ENCODE peak calls at places on chromosome 1, in eight cellular contexts. One of them, this sample, is unnamed.

GRCh38 chr1:161079436-161080110 is 9.8 kb downstream of the NECTIN4 start:
- DNase-seq in Peyer's patch: no peak
- DNase-seq in transverse colon: no peak
- DNase-seq in GM12892: no peak
- DNase-seq in NB4: no peak
- DNase-seq in adrenal gland: no peak
- DNase-seq in IMR-90: no peak
- DNase-seq in HCT116: no peak
- DNase-seq in this sample: no peak

GRCh38 chr1:165763442-165763841 is 5.2 kb downstream of the TMCO1 start:
- DNase-seq in adrenal gland: no peak
- DNase-seq in IMR-90: no peak
- DNase-seq in HCT116: no peak
- DNase-seq in NB4: no peak
- DNase-seq in GM12892: no peak
- DNase-seq in Peyer's patch: no peak
- DNase-seq in transverse colon: no peak
- DNase-seq in this sample: no peak

GRCh38 chr1:55503663-55504305 is 288.6 kb upstream of the USP24 start:
- DNase-seq in GM12892: no peak
- DNase-seq in HCT116: no peak
- DNase-seq in IMR-90: peak; percentile 83
- DNase-seq in transverse colon: no peak
- DNase-seq in adrenal gland: no peak
- DNase-seq in Peyer's patch: no peak
- DNase-seq in NB4: no peak
- DNase-seq in this sample: no peak

GRCh38 chr1:182340233-182341058 is 51.1 kb downstream of the GLUL start:
- DNase-seq in transverse colon: no peak
- DNase-seq in GM12892: no peak
- DNase-seq in HCT116: no peak
- DNase-seq in IMR-90: no peak
- DNase-seq in adrenal gland: peak; percentile 4
- DNase-seq in Peyer's patch: no peak
- DNase-seq in NB4: peak; percentile 7
- DNase-seq in this sample: no peak

GRCh38 chr1:198936371-198937083 is 297.7 kb downstream of the PTPRC start:
- DNase-seq in GM12892: no peak
- DNase-seq in adrenal gland: peak; percentile 37
- DNase-seq in IMR-90: peak; percentile 36
- DNase-seq in NB4: peak; percentile 49
- DNase-seq in transverse colon: no peak
- DNase-seq in Peyer's patch: no peak
- DNase-seq in HCT116: no peak
- DNase-seq in this sample: no peak

GRCh38 chr1:35564037-35564883 is 6.7 kb downstream of the NCDN start:
- DNase-seq in IMR-90: peak; percentile 78
- DNase-seq in GM12892: peak; percentile 75
- DNase-seq in Peyer's patch: peak; percentile 93
- DNase-seq in transverse colon: peak; percentile 80
- DNase-seq in NB4: peak; percentile 84
- DNase-seq in HCT116: peak; percentile 58
- DNase-seq in adrenal gland: peak; percentile 91
- DNase-seq in this sample: peak; percentile 71

GRCh38 chr1:37620707-37621106 is 14.0 kb downstream of the RSPO1 start:
- DNase-seq in GM12892: no peak
- DNase-seq in HCT116: no peak
- DNase-seq in NB4: no peak
- DNase-seq in transverse colon: no peak
- DNase-seq in Peyer's patch: no peak
- DNase-seq in adrenal gland: no peak
- DNase-seq in IMR-90: no peak
- DNase-seq in this sample: no peak

GRCh38 chr1:113415256-113416189 is 25.2 kb downstream of the MAGI3 start:
- DNase-seq in HCT116: no peak
- DNase-seq in GM12892: no peak
- DNase-seq in IMR-90: no peak
- DNase-seq in adrenal gland: no peak
- DNase-seq in NB4: peak; percentile 7
- DNase-seq in Peyer's patch: no peak
- DNase-seq in transverse colon: no peak
- DNase-seq in this sample: no peak

GRCh38 chr1:40309374-40310128 is 7.5 kb downstream of the COL9A2 start:
- DNase-seq in adrenal gland: no peak
- DNase-seq in Peyer's patch: no peak
- DNase-seq in IMR-90: no peak
- DNase-seq in GM12892: no peak
- DNase-seq in transverse colon: no peak
- DNase-seq in NB4: no peak
- DNase-seq in HCT116: no peak
- DNase-seq in this sample: no peak

GRCh38 chr1:171152533-171152932 is 32.6 kb upstream of the FMO2 start:
- DNase-seq in transverse colon: no peak
- DNase-seq in IMR-90: no peak
- DNase-seq in NB4: no peak
- DNase-seq in adrenal gland: no peak
- DNase-seq in GM12892: no peak
- DNase-seq in Peyer's patch: no peak
- DNase-seq in HCT116: no peak
- DNase-seq in this sample: no peak

GRCh38 chr1:59061876-59062275 is 235.0 kb upstream of the FGGY start:
- DNase-seq in IMR-90: peak; percentile 90
- DNase-seq in adrenal gland: peak; percentile 53
- DNase-seq in HCT116: peak; percentile 32
- DNase-seq in transverse colon: peak; percentile 38
- DNase-seq in GM12892: no peak
- DNase-seq in NB4: peak; percentile 33
- DNase-seq in Peyer's patch: peak; percentile 68
- DNase-seq in this sample: peak; percentile 59
- TF ChIP-seq POLR2A in IMR-90: no peak
- TF ChIP-seq POLR2A in adrenal gland: peak; percentile 60
- TF ChIP-seq POLR2A in HCT116: no peak
- TF ChIP-seq POLR2A in transverse colon: peak; percentile 41
- TF ChIP-seq POLR2A in GM12892: no peak
- TF ChIP-seq POLR2A in NB4: no peak
- TF ChIP-seq POLR2A in Peyer's patch: no peak
- TF ChIP-seq POLR2A in this sample: no peak

DNA sequence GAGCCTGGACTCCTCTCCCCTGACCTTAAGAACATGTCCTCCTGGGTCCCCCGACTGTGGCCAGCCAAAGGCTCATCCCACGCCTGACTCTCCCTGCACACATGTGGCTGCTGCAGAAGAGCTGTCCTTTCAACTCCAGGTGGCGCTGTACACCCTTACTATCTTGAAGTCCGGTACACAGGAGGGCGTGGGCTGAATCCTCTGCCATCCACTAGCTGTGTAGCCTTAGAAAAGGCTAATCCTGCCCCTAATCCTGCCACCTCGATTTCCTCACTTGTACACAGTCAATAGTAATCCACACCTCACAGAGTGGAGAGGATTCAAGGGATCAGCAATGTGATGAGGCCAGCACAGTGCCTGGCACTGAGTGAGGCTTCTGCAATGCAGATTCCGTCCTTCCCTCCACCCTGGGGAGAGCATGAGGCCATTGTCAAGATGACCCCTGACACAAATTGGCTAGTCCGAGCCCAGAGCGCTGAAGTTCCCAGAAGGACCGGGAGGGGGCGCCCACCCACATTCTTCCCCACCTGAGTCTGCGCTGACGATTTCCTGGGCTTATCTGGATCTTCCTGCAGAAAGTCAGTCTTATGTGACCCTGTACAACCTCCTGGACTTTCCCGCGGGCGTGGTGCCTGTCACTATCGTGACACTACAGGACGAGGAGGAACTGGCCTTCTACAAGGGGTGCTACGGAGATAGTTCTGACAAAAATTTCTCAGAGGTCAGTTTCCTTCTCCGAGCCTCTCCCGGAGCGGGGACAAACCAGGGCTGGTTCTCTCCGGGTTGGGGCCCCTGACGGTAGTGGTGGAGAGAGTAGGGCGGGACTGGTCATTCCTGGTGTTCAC is 47.1 kb upstream of the DMBX1 start:
- DNase-seq in GM12892: peak; percentile 60
- DNase-seq in IMR-90: peak; percentile 69
- DNase-seq in Peyer's patch: peak; percentile 87
- DNase-seq in NB4: peak; percentile 86
- DNase-seq in HCT116: peak; percentile 96
- DNase-seq in adrenal gland: peak; percentile 86
- DNase-seq in transverse colon: peak; percentile 85
- DNase-seq in this sample: peak; percentile 26
- TF ChIP-seq POLR2A in GM12892: no peak
- TF ChIP-seq POLR2A in IMR-90: no peak
- TF ChIP-seq POLR2A in Peyer's patch: no peak
- TF ChIP-seq POLR2A in NB4: no peak
- TF ChIP-seq POLR2A in HCT116: peak; percentile 61
- TF ChIP-seq POLR2A in adrenal gland: no peak
- TF ChIP-seq POLR2A in transverse colon: no peak
- TF ChIP-seq POLR2A in this sample: no peak

GRCh38 chr1:25896266-25896665 is 10.0 kb downstream of the STMN1 start:
- DNase-seq in NB4: no peak
- DNase-seq in IMR-90: peak; percentile 74
- DNase-seq in adrenal gland: no peak
- DNase-seq in transverse colon: no peak
- DNase-seq in Peyer's patch: no peak
- DNase-seq in GM12892: no peak
- DNase-seq in HCT116: no peak
- DNase-seq in this sample: no peak

GRCh38 chr1:25898223-25899015 is 7.8 kb downstream of the STMN1 start:
- DNase-seq in HCT116: no peak
- DNase-seq in GM12892: no peak
- DNase-seq in IMR-90: no peak
- DNase-seq in adrenal gland: no peak
- DNase-seq in NB4: no peak
- DNase-seq in Peyer's patch: no peak
- DNase-seq in transverse colon: no peak
- DNase-seq in this sample: no peak

GRCh38 chr1:25895365-25895990 is 10.7 kb downstream of the STMN1 start:
- DNase-seq in IMR-90: peak; percentile 92
- DNase-seq in transverse colon: peak; percentile 92
- DNase-seq in GM12892: peak; percentile 97
- DNase-seq in NB4: peak; percentile 90
- DNase-seq in HCT116: peak; percentile 73
- DNase-seq in Peyer's patch: peak; percentile 95
- DNase-seq in adrenal gland: peak; percentile 91
- DNase-seq in this sample: peak; percentile 77

GRCh38 chr1:25899792-25900191 is 6.4 kb downstream of the STMN1 start:
- DNase-seq in Peyer's patch: no peak
- DNase-seq in adrenal gland: no peak
- DNase-seq in HCT116: no peak
- DNase-seq in transverse colon: no peak
- DNase-seq in IMR-90: no peak
- DNase-seq in NB4: no peak
- DNase-seq in GM12892: no peak
- DNase-seq in this sample: no peak

GRCh38 chr1:25897754-25898153 is 8.5 kb downstream of the STMN1 start:
- DNase-seq in GM12892: no peak
- DNase-seq in HCT116: no peak
- DNase-seq in adrenal gland: no peak
- DNase-seq in transverse colon: no peak
- DNase-seq in Peyer's patch: no peak
- DNase-seq in NB4: no peak
- DNase-seq in IMR-90: no peak
- DNase-seq in this sample: no peak
- TF ChIP-seq POLR2A in GM12892: no peak
- TF ChIP-seq POLR2A in HCT116: no peak
- TF ChIP-seq POLR2A in adrenal gland: no peak
- TF ChIP-seq POLR2A in transverse colon: no peak
- TF ChIP-seq POLR2A in Peyer's patch: no peak
- TF ChIP-seq POLR2A in NB4: no peak
- TF ChIP-seq POLR2A in IMR-90: no peak
- TF ChIP-seq POLR2A in this sample: no peak

GRCh38 chr1:108561145-108561458 is 1.2 kb downstream of the EEIG2 start:
- DNase-seq in adrenal gland: no peak
- DNase-seq in HCT116: no peak
- DNase-seq in transverse colon: no peak
- DNase-seq in Peyer's patch: no peak
- DNase-seq in GM12892: peak; percentile 30
- DNase-seq in IMR-90: no peak
- DNase-seq in NB4: no peak
- DNase-seq in this sample: no peak

GRCh38 chr1:108560143-108560429 is 186 bp downstream of the EEIG2 start:
- DNase-seq in GM12892: no peak
- DNase-seq in NB4: no peak
- DNase-seq in IMR-90: no peak
- DNase-seq in transverse colon: no peak
- DNase-seq in Peyer's patch: no peak
- DNase-seq in adrenal gland: no peak
- DNase-seq in HCT116: no peak
- DNase-seq in this sample: no peak

GRCh38 chr1:108559215-108560142 is at the start of gene EEIG2:
- DNase-seq in adrenal gland: peak; percentile 85
- DNase-seq in IMR-90: peak; percentile 82
- DNase-seq in NB4: peak; percentile 92
- DNase-seq in GM12892: peak; percentile 55
- DNase-seq in HCT116: peak; percentile 69
- DNase-seq in Peyer's patch: peak; percentile 95
- DNase-seq in transverse colon: peak; percentile 94
- DNase-seq in this sample: peak; percentile 68

GRCh38 chr1:108561731-108562326 is 1.9 kb downstream of the EEIG2 start:
- DNase-seq in transverse colon: peak; percentile 92
- DNase-seq in HCT116: peak; percentile 72
- DNase-seq in adrenal gland: peak; percentile 55
- DNase-seq in IMR-90: no peak
- DNase-seq in NB4: peak; percentile 82
- DNase-seq in Peyer's patch: peak; percentile 94
- DNase-seq in GM12892: peak; percentile 38
- DNase-seq in this sample: peak; percentile 65

DNA sequence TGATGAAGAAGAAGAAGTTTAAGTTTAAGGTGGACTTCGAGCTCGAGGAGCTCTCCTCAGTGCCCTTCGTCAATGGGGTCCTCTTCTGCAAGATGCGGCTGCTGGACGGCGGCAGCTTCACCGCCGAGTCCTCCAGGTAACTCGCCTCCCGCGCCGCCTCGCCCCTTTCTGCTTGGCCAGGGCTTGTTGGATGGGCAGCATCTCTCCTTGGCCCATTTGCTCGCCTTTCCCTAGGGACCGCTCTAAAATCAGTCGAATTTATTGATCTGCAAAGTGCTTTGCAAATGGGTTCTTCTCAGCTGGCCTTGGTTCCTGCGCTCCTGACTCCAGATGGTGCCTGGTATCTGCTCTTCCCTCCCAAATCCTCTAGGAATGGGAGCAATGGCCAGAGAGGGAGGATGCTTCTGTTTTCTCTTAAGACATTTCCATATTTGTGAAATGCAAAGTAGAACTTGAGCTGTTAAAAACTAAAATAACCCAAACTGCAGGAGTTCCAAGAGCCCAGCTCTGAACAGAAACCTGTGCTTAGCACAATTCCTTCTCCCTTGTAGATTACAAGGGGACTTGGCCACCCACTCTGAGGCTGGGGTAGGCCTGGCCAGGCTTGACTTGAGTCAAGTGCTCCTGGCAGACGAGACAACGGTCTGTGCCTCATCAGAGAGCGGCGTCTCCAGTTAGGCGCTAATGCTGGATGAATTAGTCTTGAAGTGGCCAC is 687 bp downstream of the EEIG2 start:
- DNase-seq in Peyer's patch: peak; percentile 85
- DNase-seq in NB4: peak; percentile 84
- DNase-seq in HCT116: peak; percentile 70
- DNase-seq in IMR-90: peak; percentile 51
- DNase-seq in adrenal gland: peak; percentile 48
- DNase-seq in GM12892: no peak
- DNase-seq in transverse colon: peak; percentile 73
- DNase-seq in this sample: peak; percentile 21
- TF ChIP-seq POLR2A in Peyer's patch: peak; percentile 53
- TF ChIP-seq POLR2A in NB4: peak; percentile 27
- TF ChIP-seq POLR2A in HCT116: peak; percentile 38
- TF ChIP-seq POLR2A in IMR-90: no peak
- TF ChIP-seq POLR2A in adrenal gland: peak; percentile 14
- TF ChIP-seq POLR2A in GM12892: peak; percentile 22
- TF ChIP-seq POLR2A in transverse colon: peak; percentile 46
- TF ChIP-seq POLR2A in this sample: peak; percentile 31

This sample was measured in prostate gland.